ENCODE peak calls at places on chromosomes 5 and 9, in four cellular contexts. T is CD8-positive, alpha-beta memory T cell; W is MM.1S; M is epithelial cell of esophagus. R is an unnamed sample.

GRCh38 chr5:143054480-143054941 is 284.3 kb downstream of the ARHGAP26 start:
- DNase-seq in T (no peak), W (peak; percentile 74), M (no peak), R (no peak)

GRCh38 chr5:154465169-154465568 is 12.9 kb downstream of the HAND1 start:
- DNase-seq in T (no peak), W (no peak), M (peak; percentile 92), R (peak; percentile 70)

GRCh38 chr5:126446498-126447224 is 23.5 kb downstream of the GRAMD2B start:
- DNase-seq in T (no peak), W (no peak), M (peak; percentile 99), R (peak; percentile 98)

GRCh38 chr9:37983381-37984067 is 79.6 kb upstream of the SLC25A51 start:
- DNase-seq in T (no peak), W (no peak), M (no peak), R (no peak)

GRCh38 chr9:102700936-102701335 is 294.2 kb upstream of the CYLC2 start:
- DNase-seq in T (no peak), W (no peak), M (peak; percentile 2), R (peak; percentile 2)

GRCh38 chr5:111628901-111629300 is 116.6 kb upstream of the STARD4 start:
- DNase-seq in T (no peak), W (no peak), M (no peak), R (no peak)

GRCh38 chr5:57858905-57859304 is 376.3 kb upstream of the ACTBL2 start:
- DNase-seq in T (no peak), W (no peak), M (no peak), R (no peak)

GRCh38 chr5:144406463-144406862 is 235.8 kb downstream of the KCTD16 start:
- DNase-seq in T (no peak), W (no peak), M (no peak), R (no peak)

GRCh38 chr9:108272350-108272899 is 583.4 kb downstream of the ACTL7B start:
- DNase-seq in T (no peak), W (peak; percentile 61), M (peak; percentile 60), R (peak; percentile 55)

GRCh38 chr5:178786859-178787499 is 56.5 kb upstream of the ZNF354A start:
- DNase-seq in T (no peak), W (no peak), M (peak; percentile 97), R (peak; percentile 87)

GRCh38 chr9:74838351-74838750 is 49.4 kb downstream of the TRPM6 start:
- DNase-seq in T (no peak), W (no peak), M (peak; percentile 66), R (peak; percentile 29)

GRCh38 chr5:116771466-116772151 is 197.0 kb upstream of the SEMA6A start:
- DNase-seq in T (no peak), W (no peak), M (peak; percentile 71), R (peak; percentile 88)

GRCh38 chr9:105330201-105330600 is 85.8 kb downstream of the SLC44A1 start:
- DNase-seq in T (no peak), W (no peak), M (peak; percentile 15), R (no peak)

GRCh38 chr5:145787996-145788395 is 47.1 kb downstream of the PRELID2 start:
- DNase-seq in T (no peak), W (no peak), M (no peak), R (no peak)

GRCh38 chr5:80141681-80142080 is 106.5 kb downstream of the THBS4 start:
- DNase-seq in T (no peak), W (no peak), M (no peak), R (no peak)

GRCh38 chr5:80140496-80140895 is 105.3 kb downstream of the THBS4 start:
- DNase-seq in T (no peak), W (no peak), M (no peak), R (no peak)

GRCh38 chr5:80143491-80143890 is 108.3 kb downstream of the THBS4 start:
- DNase-seq in T (no peak), W (no peak), M (no peak), R (no peak)

GRCh38 chr5:80141147-80141671 is 106.1 kb downstream of the THBS4 start:
- DNase-seq in T (no peak), W (no peak), M (no peak), R (no peak)

DNA sequence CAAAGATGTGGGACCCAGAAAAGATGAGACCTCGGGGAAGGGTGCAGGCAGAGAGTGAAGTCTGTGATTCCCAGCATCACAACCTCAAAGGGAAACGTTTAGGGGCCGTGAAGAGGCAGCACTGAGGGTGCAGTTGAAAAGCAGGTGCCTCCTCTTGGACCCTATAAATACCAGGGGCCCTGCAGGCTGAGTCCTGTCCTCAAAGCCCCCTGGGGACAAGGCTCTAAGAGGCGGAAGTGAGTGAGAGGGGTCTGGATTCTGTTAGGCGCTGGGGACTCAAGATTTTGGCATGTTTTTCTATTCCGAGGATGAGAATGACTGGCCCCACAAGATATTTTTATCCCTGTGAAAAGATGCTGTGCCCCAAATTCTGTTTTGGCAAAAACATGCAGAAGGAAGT is 107.8 kb downstream of the THBS4 start:
- DNase-seq in T (no peak), W (no peak), M (no peak), R (no peak)
- H3K4me3 ChIP-seq in T (no peak overlapping the region), W (no peak overlapping the region), M (no peak overlapping the region), R (no peak overlapping the region)

DNA sequence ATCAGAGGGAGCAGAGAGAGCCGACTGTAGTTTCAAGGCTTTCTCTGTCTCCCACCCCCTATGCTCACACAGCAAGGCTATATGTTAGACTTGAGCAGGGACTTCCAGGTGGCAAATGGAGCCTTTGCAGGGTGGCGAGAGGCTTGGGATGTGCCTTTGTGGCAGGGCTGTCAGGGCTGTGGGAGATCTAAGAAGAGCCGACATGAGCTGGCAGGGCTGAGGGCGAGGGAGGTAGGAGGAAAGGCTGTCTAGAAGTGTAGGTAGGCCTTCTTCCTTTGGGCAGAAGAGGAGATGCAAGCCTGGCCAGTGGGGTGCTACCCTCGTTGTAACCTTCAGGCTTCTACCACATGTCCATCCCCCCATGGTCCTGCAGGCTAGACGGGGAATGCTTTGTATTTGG is 15.1 kb downstream of the CXXC5 start:
- DNase-seq in T (no peak), W (no peak), M (no peak), R (no peak)
- H3K4me3 ChIP-seq in T (no peak overlapping the region), W (no peak overlapping the region), M (no peak overlapping the region), R (no peak overlapping the region)

GRCh38 chr5:6496636-6497035 is 48.0 kb downstream of the UBE2QL1 start:
- DNase-seq in T (no peak), W (no peak), M (no peak), R (no peak)

GRCh38 chr5:6493681-6494454 is 45.2 kb downstream of the UBE2QL1 start:
- DNase-seq in T (no peak), W (no peak), M (no peak), R (no peak)

GRCh38 chr5:6496207-6496584 is 47.5 kb downstream of the UBE2QL1 start:
- DNase-seq in T (no peak), W (peak; percentile 89), M (no peak), R (no peak)

GRCh38 chr5:6497267-6497666 is 48.6 kb downstream of the UBE2QL1 start:
- DNase-seq in T (no peak), W (no peak), M (no peak), R (no peak)

DNA sequence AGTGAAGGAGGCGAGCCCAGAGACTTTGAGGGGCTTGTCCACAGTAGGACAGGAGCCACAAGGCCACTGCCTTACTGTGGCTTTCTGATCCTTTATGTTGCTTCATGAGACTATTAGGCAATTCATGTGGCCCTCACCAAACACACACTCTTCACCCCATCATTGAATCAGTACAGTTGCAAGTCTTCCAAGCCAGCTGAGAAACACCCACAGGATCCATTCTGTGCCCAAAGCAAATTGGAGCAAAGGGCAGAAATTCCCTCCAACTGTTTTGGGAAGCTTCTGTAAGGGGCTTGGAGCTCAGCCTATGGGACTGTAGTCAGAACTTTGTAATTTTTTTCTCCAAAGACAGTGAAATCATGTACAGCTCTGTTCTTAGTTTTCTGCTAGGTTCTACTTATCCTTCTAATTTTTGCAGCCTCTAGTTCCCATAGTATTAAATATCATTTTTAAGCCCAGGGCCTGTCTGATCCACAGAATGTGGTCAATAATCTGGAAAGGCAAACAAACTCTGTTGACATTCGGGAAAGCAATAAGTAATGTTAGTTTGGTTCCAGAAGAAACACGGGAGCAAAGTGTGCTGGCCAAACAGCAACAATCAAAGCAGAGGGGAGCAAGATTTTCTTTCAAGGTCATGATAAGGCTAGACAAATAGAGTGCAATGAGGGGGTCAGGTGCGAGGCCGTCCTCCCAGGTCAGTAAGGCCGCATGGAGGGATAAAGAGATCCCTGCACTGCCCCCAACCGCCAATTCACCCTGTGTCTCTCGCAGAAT is 47.0 kb downstream of the UBE2QL1 start:
- DNase-seq in T (no peak), W (no peak), M (no peak), R (no peak)
- H3K4me3 ChIP-seq in T (no peak overlapping the region), W (peak overlapping the region; percentile 1), M (no peak overlapping the region), R (no peak overlapping the region)

GRCh38 chr9:122055668-122056067 is 37.4 kb downstream of the TTLL11 start:
- DNase-seq in T (no peak), W (no peak), M (no peak), R (no peak)
- H3K4me3 ChIP-seq in T (no peak overlapping the region), W (no peak overlapping the region), M (no peak overlapping the region), R (no peak overlapping the region)